ENCODE peak calls at places on chromosomes 5 and 9, in ten cellular contexts. D is adrenal gland; M is Peyer's patch; G is foreskin fibroblast; U is aorta; I is body of pancreas; C is CD8-positive, alpha-beta T cell; N is SJCRH30; J is OCI-LY7; R is bronchial epithelial cell. Y is an unnamed sample.

GRCh38 chr9:91374939-91375338 is 13.2 kb upstream of the AUH start:
- DNase-seq in D (no peak), M (no peak), G (peak; percentile 41), U (no peak), I (no peak), C (no peak), N (no peak), J (no peak), R (peak; percentile 10), Y (no peak)

GRCh38 chr5:107321906-107322305 is 348.8 kb downstream of the EFNA5 start:
- DNase-seq in D (no peak), M (no peak), G (no peak), U (no peak), I (no peak), C (no peak), N (no peak), J (no peak), R (peak; percentile 72), Y (no peak)

GRCh38 chr9:116323571-116323970 is 170.0 kb downstream of the PAPPA start:
- DNase-seq in D (no peak), M (no peak), G (no peak), U (no peak), I (no peak), C (no peak), N (no peak), J (no peak), R (no peak), Y (no peak)

GRCh38 chr5:91219141-91219802 is 163.8 kb downstream of the ARRDC3 start:
- DNase-seq in D (no peak), M (peak; percentile 55), G (peak; percentile 81), U (no peak), I (no peak), C (no peak), N (peak; percentile 31), J (no peak), R (peak; percentile 94), Y (no peak)

GRCh38 chr9:38253200-38253599 is 139.3 kb upstream of the ALDH1B1 start:
- DNase-seq in D (no peak), M (no peak), G (no peak), U (no peak), I (no peak), C (no peak), N (no peak), J (no peak), R (no peak), Y (no peak)

GRCh38 chr5:122180863-122181519 is 51.6 kb downstream of the ZNF474 start:
- DNase-seq in D (no peak), M (no peak), G (peak; percentile 73), U (no peak), I (no peak), C (no peak), N (no peak), J (no peak), R (peak; percentile 98), Y (no peak)

GRCh38 chr5:88672644-88673493 is 210.1 kb downstream of the MEF2C start:
- DNase-seq in D (no peak), M (no peak), G (no peak), U (peak; percentile 28), I (no peak), C (no peak), N (peak; percentile 80), J (peak; percentile 20), R (no peak), Y (no peak)

GRCh38 chr5:134561871-134562296 is 36.4 kb downstream of the JADE2 start:
- DNase-seq in D (peak; percentile 83), M (no peak), G (no peak), U (peak; percentile 70), I (no peak), C (no peak), N (peak; percentile 30), J (peak; percentile 47), R (peak; percentile 26), Y (no peak)

GRCh38 chr9:125983681-125984080 is 236.5 kb downstream of the PBX3 start:
- DNase-seq in D (no peak), M (peak; percentile 9), G (no peak), U (no peak), I (no peak), C (no peak), N (no peak), J (no peak), R (no peak), Y (no peak)

GRCh38 chr9:110126457-110126856 is 81.5 kb downstream of the C9orf152 start:
- DNase-seq in D (no peak), M (no peak), G (no peak), U (no peak), I (no peak), C (no peak), N (no peak), J (peak; percentile 64), R (no peak), Y (peak; percentile 80)
- H3K4me3 ChIP-seq in D (no peak overlapping the region), M (no peak overlapping the region), G (no peak overlapping the region), U (peak overlapping the region; percentile 8), I (no peak overlapping the region), C (no peak overlapping the region), N (no peak overlapping the region), J (peak overlapping the region; percentile 57), R (no peak overlapping the region), Y (peak overlapping the region; percentile 46)

DNA sequence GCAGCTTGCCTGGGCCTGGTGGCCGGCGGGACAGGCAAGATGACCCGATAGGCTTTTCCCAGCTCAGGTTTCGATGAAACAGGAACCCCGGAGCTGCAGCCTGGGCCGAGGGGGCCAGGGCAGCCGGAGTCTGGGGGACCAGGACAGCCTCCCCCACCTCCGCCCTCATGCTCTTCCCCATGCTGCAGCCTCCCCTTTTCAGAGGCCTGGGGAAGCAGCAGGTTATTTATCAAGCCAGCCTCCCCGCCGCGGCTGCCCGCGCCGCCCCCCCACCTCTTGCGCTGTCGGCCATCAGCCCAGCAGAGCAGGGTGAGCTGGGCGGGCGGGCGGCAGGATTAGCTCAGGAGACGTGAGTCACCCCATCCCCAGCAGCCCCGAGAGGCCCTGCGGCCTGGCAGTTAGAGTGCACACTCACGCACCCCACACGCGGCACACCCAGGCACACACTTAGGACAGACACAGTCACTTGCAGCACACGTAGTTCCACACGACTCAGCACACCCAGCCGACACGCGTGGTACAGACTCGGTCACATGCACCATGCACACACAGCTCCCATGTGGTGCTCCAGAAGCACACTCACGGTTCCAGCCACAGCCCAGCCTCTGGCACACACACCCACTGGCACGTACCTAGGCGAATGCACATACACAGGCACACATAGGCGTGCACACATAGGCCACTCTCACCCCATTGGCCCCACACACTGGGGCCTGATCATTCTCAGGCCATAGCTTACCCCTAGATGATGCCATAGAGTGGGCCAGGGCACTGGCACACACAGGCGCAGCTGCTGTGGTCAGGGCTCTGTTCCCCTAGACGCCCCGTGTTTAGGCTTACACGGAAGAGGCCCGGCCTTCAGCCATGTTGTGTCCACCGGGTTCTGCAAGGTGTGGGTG is 13.0 kb downstream of the CXXC5 start:
- DNase-seq in D (peak; percentile 88), M (peak; percentile 82), G (peak; percentile 96), U (peak; percentile 96), I (peak; percentile 85), C (no peak), N (peak; percentile 91), J (no peak), R (peak; percentile 85), Y (no peak)
- H3K4me3 ChIP-seq in D (no peak overlapping the region), M (peak overlapping the region; percentile 19), G (no peak overlapping the region), U (no peak overlapping the region), I (no peak overlapping the region), C (no peak overlapping the region), N (peak overlapping the region; percentile 45), J (peak overlapping the region; percentile 5), R (no peak overlapping the region), Y (no peak overlapping the region)

DNA sequence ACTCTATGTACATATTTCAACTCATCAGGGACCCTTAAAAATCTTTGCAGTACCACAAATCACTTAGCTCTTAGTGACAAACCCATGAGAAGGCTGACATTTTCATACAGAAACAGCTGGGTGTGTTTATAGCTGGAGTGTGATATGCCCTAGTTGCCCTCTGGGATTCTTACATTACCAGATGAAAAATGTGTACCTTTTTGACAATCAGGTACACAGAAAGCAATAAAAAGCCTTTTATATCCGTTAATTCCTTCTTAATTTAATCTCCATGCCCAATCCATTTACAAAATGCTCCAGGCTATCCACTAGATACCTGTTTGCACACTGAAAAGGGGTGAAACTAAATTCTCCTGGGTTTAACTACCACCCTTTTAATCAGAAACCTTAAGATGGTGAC is 222.9 kb downstream of the KIAA0825 start:
- DNase-seq in D (no peak), M (no peak), G (no peak), U (no peak), I (no peak), C (no peak), N (peak; percentile 43), J (no peak), R (no peak), Y (no peak)
- H3K4me3 ChIP-seq in D (no peak overlapping the region), M (no peak overlapping the region), G (no peak overlapping the region), U (no peak overlapping the region), I (no peak overlapping the region), C (no peak overlapping the region), N (no peak overlapping the region), J (no peak overlapping the region), R (no peak overlapping the region), Y (no peak overlapping the region)

DNA sequence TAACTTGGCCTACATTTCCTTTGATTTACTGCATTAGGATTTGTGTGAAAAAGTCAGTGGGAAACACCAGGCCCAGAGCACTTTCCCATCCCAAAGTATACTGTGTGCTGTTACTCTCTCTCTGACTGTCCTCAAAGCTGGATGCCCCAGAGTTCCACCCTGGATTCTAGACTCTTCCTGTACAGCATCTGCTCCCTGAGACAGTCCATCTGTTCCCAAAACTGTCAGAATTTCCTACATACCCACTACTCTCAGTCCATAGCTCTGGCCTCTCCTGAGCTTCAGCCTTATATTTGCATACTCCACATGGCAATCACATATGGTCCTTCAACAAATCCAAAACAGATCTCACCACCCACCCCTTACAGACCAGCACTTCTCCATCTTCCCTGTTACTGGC is 9.5 kb downstream of the ELP1 start:
- DNase-seq in D (no peak), M (no peak), G (no peak), U (no peak), I (no peak), C (no peak), N (no peak), J (no peak), R (no peak), Y (no peak)
- H3K4me3 ChIP-seq in D (no peak overlapping the region), M (no peak overlapping the region), G (no peak overlapping the region), U (no peak overlapping the region), I (no peak overlapping the region), C (no peak overlapping the region), N (no peak overlapping the region), J (no peak overlapping the region), R (no peak overlapping the region), Y (no peak overlapping the region)

DNA sequence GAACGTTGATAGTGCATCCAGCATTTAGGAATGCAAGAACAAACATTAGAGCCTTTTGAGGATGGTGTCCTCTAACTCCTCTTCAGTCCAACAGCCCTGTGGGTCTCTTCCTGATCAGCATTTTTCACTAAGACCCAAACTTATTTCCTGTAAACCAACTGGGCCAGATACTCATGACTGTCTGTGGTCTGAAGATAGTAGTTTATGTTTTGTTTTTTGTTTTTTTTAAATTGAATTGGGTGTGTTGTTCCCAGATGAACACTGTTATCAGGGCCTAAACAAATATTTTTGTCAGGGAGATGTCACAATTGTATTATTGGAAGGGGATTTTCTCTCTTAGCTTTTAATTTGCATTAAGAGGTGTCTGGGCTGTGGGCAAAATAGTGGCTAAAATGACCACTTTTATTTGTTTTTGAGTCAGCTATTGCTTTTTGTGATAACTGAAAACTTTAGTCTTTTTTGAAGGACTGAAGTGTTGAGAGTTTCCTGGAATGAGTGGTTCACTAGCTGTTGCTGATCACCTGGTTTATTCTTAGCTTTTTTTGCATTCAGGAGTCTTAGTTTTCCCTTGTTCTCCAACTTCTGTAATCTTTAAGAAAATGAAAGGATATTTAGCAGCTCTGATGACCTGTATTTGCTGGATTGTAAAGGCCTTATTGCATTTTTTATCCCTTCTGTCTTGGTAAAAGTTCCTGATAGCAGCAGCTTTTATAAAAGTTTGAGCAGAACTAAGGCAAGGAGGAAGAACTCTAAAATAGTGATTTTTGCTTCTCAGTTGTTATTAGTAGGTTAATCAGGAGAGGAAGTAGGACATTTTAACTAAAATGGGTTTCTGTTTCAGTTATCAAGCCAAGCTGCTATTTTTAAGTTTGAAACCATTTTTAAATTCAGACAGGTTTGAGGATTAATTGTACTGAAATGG is 5.5 kb downstream of the MAN2A1 start:
- DNase-seq in D (no peak), M (no peak), G (no peak), U (no peak), I (no peak), C (no peak), N (no peak), J (peak; percentile 25), R (no peak), Y (no peak)
- H3K4me3 ChIP-seq in D (no peak overlapping the region), M (no peak overlapping the region), G (no peak overlapping the region), U (no peak overlapping the region), I (no peak overlapping the region), C (no peak overlapping the region), N (no peak overlapping the region), J (peak overlapping the region; percentile 13), R (no peak overlapping the region), Y (no peak overlapping the region)